ENCODE peak calls at places on chromosomes 11 and 22, in four cellular contexts. X is spleen, I is dorsolateral prefrontal cortex, F is mammary epithelial cell. G is an unnamed sample.

GRCh38 chr11:124800226-124800929 is at the start of gene MSANTD2:
- DNase-seq in I (peak; percentile 93), X (peak; percentile 97), F (peak; percentile 61), G (peak; percentile 59)

GRCh38 chr11:19027829-19028595 is 32.5 kb downstream of the MRGPRX2 start:
- DNase-seq in I (no peak), F (peak; percentile 98), X (no peak), G (peak; percentile 92)

GRCh38 chr11:6357222-6357621 is 33.1 kb upstream of the SMPD1 start:
- DNase-seq in I (peak; percentile 60), F (peak; percentile 89), X (no peak), G (peak; percentile 63)

GRCh38 chr22:24326266-24326665 is 55.6 kb downstream of the SPECC1L start:
- DNase-seq in X (no peak), I (no peak), F (no peak), G (no peak)

GRCh38 chr11:67347964-67348749 is 5.2 kb downstream of the POLD4 start:
- DNase-seq in F (no peak), X (no peak), I (no peak), G (no peak)

GRCh38 chr11:83724704-83725114 is 438.5 kb upstream of the CCDC90B start:
- DNase-seq in F (peak; percentile 40), I (no peak), X (no peak), G (no peak)

GRCh38 chr22:40904101-40904500 is 42.2 kb upstream of the DNAJB7 start:
- DNase-seq in X (no peak), F (peak; percentile 37), I (no peak), G (no peak)

GRCh38 chr22:40320687-40321086 is 25.6 kb upstream of the ADSL start:
- DNase-seq in X (no peak), I (no peak), F (no peak), G (no peak)

GRCh38 chr22:45101828-45102227 is 61.9 kb upstream of the NUP50 start:
- DNase-seq in X (peak; percentile 79), F (peak; percentile 15), I (peak; percentile 70), G (peak; percentile 26)

GRCh38 chr11:61712911-61713310 is 32.7 kb downstream of the DAGLA start:
- DNase-seq in F (no peak), X (no peak), I (no peak), G (no peak)

GRCh38 chr11:84289381-84289906 is 1003.3 kb upstream of the CCDC90B start:
- DNase-seq in X (no peak), F (peak; percentile 55), I (no peak), G (peak; percentile 3)

GRCh38 chr22:49882519-49883293 is 29.1 kb downstream of the ZBED4 start:
- DNase-seq in I (no peak), X (no peak), F (no peak), G (no peak)

GRCh38 chr11:90288207-90288821 is 65.5 kb upstream of the CHORDC1 start:
- DNase-seq in X (no peak), I (no peak), F (peak; percentile 3), G (peak; percentile 45)

GRCh38 chr11:65528819-65529350 is 4.0 kb downstream of the SCYL1 start:
- DNase-seq in F (no peak), I (no peak), X (no peak), G (no peak)

GRCh38 chr22:20243545-20244249 is 24.4 kb downstream of the RTN4R start:
- DNase-seq in I (peak; percentile 82), F (peak; percentile 44), X (peak; percentile 88), G (peak; percentile 53)

GRCh38 chr11:61026121-61027031 is 54.9 kb downstream of the CD6 start:
- DNase-seq in F (no peak), I (no peak), X (no peak), G (no peak)

GRCh38 chr11:75499423-75500305 is 26.1 kb downstream of the GDPD5 start:
- DNase-seq in F (peak; percentile 73), X (no peak), I (no peak), G (peak; percentile 89)

GRCh38 chr22:37030560-37031281 is 11.2 kb downstream of the MPST start:
- DNase-seq in X (no peak), F (no peak), I (no peak), G (no peak)

GRCh38 chr11:64976651-64977050 is 4.7 kb upstream of the MAJIN start:
- DNase-seq in I (no peak), X (no peak), F (no peak), G (no peak)

GRCh38 chr11:107043242-107043991 is 25.1 kb upstream of the GUCY1A2 start:
- DNase-seq in X (no peak), I (no peak), F (peak; percentile 87), G (peak; percentile 16)

GRCh38 chr11:129728571-129728970 is 87.1 kb upstream of the TMEM45B start:
- DNase-seq in I (no peak), X (no peak), F (no peak), G (no peak)

GRCh38 chr11:82458777-82459176 is 274.9 kb downstream of the FAM181B start:
- DNase-seq in I (no peak), X (no peak), F (no peak), G (no peak)

GRCh38 chr11:31816467-31817053 is 5.4 kb upstream of the PAX6 start:
- DNase-seq in F (no peak), X (no peak), I (no peak), G (no peak)

GRCh38 chr11:28743101-28743550 is 634.9 kb downstream of the METTL15 start:
- DNase-seq in X (no peak), I (no peak), F (peak; percentile 27), G (no peak)

GRCh38 chr11:83508804-83509203 is 222.6 kb upstream of the CCDC90B start:
- DNase-seq in X (no peak), F (no peak), I (no peak), G (no peak)

GRCh38 chr11:113874096-113874919 is 1.1 kb downstream of the USP28 start:
- DNase-seq in X (no peak), I (no peak), F (peak; percentile 23), G (peak; percentile 25)

GRCh38 chr11:18013790-18014507 is 1.1 kb upstream of the SERGEF start:
- DNase-seq in I (no peak), F (no peak), X (no peak), G (no peak)

GRCh38 chr22:19626666-19627065 is 87.6 kb upstream of the SEPTIN5 start:
- DNase-seq in X (no peak), F (no peak), I (no peak), G (no peak)

GRCh38 chr11:110715541-110715940 is 3.3 kb upstream of the ARHGAP20 start:
- DNase-seq in X (no peak), I (no peak), F (no peak), G (no peak)

GRCh38 chr22:50262460-50262911 is 1.0 kb upstream of the MAPK12 start:
- DNase-seq in X (no peak), I (no peak), F (no peak), G (peak; percentile 60)

GRCh38 chr22:42263944-42264343 is 6.5 kb downstream of the TCF20 start:
- DNase-seq in I (no peak), X (no peak), F (no peak), G (no peak)

GRCh38 chr11:47071341-47071740 is 105.3 kb downstream of the ARFGAP2 start:
- DNase-seq in F (no peak), X (no peak), I (no peak), G (no peak)

GRCh38 chr11:60098508-60098907 is 10.0 kb downstream of the MS4A2 start:
- DNase-seq in X (no peak), I (no peak), F (no peak), G (no peak)

GRCh38 chr11:111135101-111135500 is 110.4 kb upstream of the POU2AF2 start:
- DNase-seq in X (no peak), F (no peak), I (no peak), G (no peak)

GRCh38 chr11:129699711-129700304 is 115.8 kb upstream of the TMEM45B start:
- DNase-seq in F (peak; percentile 21), I (no peak), X (no peak), G (no peak)

GRCh38 chr22:20397498-20397897 is 3.5 kb downstream of the ZNF74 start:
- DNase-seq in X (no peak), F (no peak), I (no peak), G (no peak)

DNA sequence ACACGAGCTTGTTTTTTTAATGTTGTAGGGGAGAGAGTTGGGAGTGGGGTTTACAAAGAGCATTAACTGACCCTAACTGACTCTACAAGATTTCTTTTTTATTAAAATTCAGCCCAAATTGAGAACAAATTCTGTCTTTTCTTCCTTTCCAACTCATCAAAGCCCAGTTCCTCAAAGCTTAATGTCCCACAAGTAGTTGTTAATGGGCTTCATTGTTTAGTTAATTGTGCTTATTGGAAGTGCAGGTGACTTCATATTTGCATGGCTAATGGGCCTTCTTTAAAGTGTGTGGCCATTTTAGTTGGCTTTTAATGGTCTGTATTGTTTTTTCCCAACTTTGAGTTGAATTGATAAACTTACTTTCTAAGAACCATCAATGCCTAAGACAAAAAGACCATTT is 39.8 kb downstream of the MPPED2 start:
- DNase-seq in X (no peak), I (no peak), F (no peak), G (no peak)
- H3K27ac ChIP-seq in X (no peak overlapping the region), I (no peak overlapping the region), F (no peak overlapping the region), G (no peak overlapping the region)

GRCh38 chr11:3775761-3776406 is 21.5 kb downstream of the NUP98 start:
- DNase-seq in I (no peak), F (no peak), X (no peak), G (no peak)
- TF ChIP-seq CTCF in I (no peak), F (peak; percentile 6), X (no peak), G (no peak)

GRCh38 chr11:57342702-57343101 is 4.5 kb downstream of the P2RX3 start:
- DNase-seq in X (peak; percentile 64), F (no peak), I (no peak), G (no peak)
- H3K27ac ChIP-seq in X (no peak overlapping the region), F (no peak overlapping the region), I (no peak overlapping the region), G (no peak overlapping the region)

GRCh38 chr11:12052676-12053605 is 44.5 kb upstream of the DKK3 start:
- DNase-seq in F (peak; percentile 66), X (no peak), I (no peak), G (no peak)

GRCh38 chr11:12057299-12057980 is 49.0 kb upstream of the DKK3 start:
- DNase-seq in I (no peak), F (no peak), X (no peak), G (no peak)

GRCh38 chr11:12053606-12054361 is 45.4 kb upstream of the DKK3 start:
- DNase-seq in I (no peak), F (no peak), X (no peak), G (no peak)

GRCh38 chr11:12058425-12059115 is 50.1 kb upstream of the DKK3 start:
- DNase-seq in F (no peak), I (no peak), X (no peak), G (no peak)

DNA sequence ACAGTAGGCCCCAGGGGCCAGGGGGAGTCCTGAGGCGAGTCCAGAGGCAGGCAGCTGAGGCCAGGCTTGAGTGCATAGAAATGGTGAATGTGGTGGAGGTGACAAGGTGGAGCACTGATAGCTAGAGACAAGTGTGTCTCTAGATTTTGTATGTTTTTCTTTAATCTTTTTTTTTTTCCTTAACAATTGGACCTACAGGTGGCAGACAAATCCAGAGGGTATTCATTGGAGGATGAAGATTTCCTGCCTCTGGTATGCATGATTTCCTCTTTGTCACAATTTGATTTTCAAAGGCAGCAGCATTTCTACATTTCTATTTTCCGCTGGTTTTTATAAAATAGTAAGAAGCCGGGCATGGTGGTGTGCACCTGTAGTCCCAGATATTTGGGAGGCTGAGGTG is 47.7 kb upstream of the DKK3 start:
- DNase-seq in X (no peak), F (no peak), I (no peak), G (no peak)
- TF ChIP-seq CTCF in X (no peak), F (no peak), I (no peak), G (no peak)

G was measured in RWPE1.